ENCODE peak calls at places on chromosomes 12 and 14, in nine cellular contexts. T, J, Y, H, G, Q, U, N and A are unnamed samples.

GRCh38 chr12:237026-237815 is 23.3 kb upstream of the SLC6A12 start:
- DNase-seq in U (no peak), H (no peak), Y (no peak), T (no peak), Q (no peak), G (no peak), J (peak), N (no peak), A (no peak)

GRCh38 chr12:16939871-16940306 is 333.9 kb upstream of the LMO3 start:
- DNase-seq in N (no peak), J (no peak), H (peak), U (peak), G (peak), Q (peak), Y (peak), T (no peak), A (no peak)

GRCh38 chr14:63432888-63433552 is 110.2 kb downstream of the PPP2R5E start:
- DNase-seq in G (no peak), T (no peak), N (no peak), Y (no peak), Q (peak), H (no peak), U (no peak), J (no peak), A (no peak)

GRCh38 chr14:81018245-81018644 is 62.8 kb downstream of the TSHR start:
- DNase-seq in N (no peak), H (no peak), G (no peak), U (no peak), T (no peak), J (no peak), Q (peak), Y (no peak), A (no peak)

GRCh38 chr14:93765032-93765626 is 23.2 kb downstream of the PRIMA1 start:
- DNase-seq in N (no peak), Q (no peak), J (no peak), T (no peak), Y (no peak), U (no peak), G (no peak), H (no peak), A (peak)

GRCh38 chr12:104792570-104792969 is 165.5 kb downstream of the SLC41A2 start:
- DNase-seq in N (no peak), U (no peak), T (no peak), H (peak), G (peak), Y (no peak), J (no peak), Q (peak), A (no peak)

GRCh38 chr14:56807586-56808168 is 2.6 kb downstream of the OTX2 start:
- DNase-seq in Y (no peak), N (no peak), H (no peak), T (no peak), Q (no peak), J (no peak), U (peak), G (no peak), A (no peak)

GRCh38 chr14:20409226-20409625 is 4.1 kb downstream of the TEP1 start:
- DNase-seq in J (no peak), Q (no peak), H (peak), U (no peak), T (no peak), N (no peak), Y (no peak), G (no peak), A (no peak)

GRCh38 chr12:132926417-132926833 is 29.7 kb downstream of the ZNF605 start:
- DNase-seq in J (no peak), G (no peak), U (no peak), H (peak), N (no peak), Y (no peak), T (no peak), Q (no peak), A (no peak)

GRCh38 chr14:68820536-68820935 is 27.7 kb upstream of the ZFP36L1 start:
- DNase-seq in H (no peak), Y (no peak), Q (no peak), N (no peak), U (no peak), J (no peak), T (no peak), G (no peak), A (no peak)

GRCh38 chr12:91959220-91959619 is 186.4 kb downstream of the BTG1 start:
- DNase-seq in Y (no peak), U (no peak), N (no peak), J (no peak), G (no peak), Q (no peak), H (no peak), T (no peak), A (no peak)

GRCh38 chr12:46523863-46524770 is 151.5 kb upstream of the SLC38A2 start:
- DNase-seq in G (peak), N (no peak), H (peak), Q (no peak), Y (no peak), J (no peak), T (no peak), U (no peak), A (no peak)

GRCh38 chr12:122031342-122032216 is 9.9 kb downstream of the BCL7A start:
- DNase-seq in H (no peak), U (peak), J (no peak), T (peak), Q (peak), G (peak), Y (no peak), N (peak), A (no peak)

GRCh38 chr14:89890589-89890988 is 63.9 kb downstream of the EFCAB11 start:
- DNase-seq in T (no peak), Y (no peak), N (no peak), J (no peak), U (no peak), G (no peak), Q (no peak), H (no peak), A (no peak)

GRCh38 chr12:13745100-13745678 is 236.2 kb downstream of the GRIN2B start:
- DNase-seq in G (no peak), T (no peak), Q (no peak), J (no peak), N (no peak), Y (no peak), H (no peak), U (no peak), A (no peak)

GRCh38 chr12:119695034-119695433 is 27.1 kb downstream of the PRKAB1 start:
- DNase-seq in N (no peak), J (no peak), Q (no peak), H (no peak), U (no peak), T (no peak), G (peak), Y (no peak), A (no peak)